ENCODE peak calls at places on chromosomes 12 and 14, in five cellular contexts. F is testis, S is anterior cingulate cortex, Y is stromal cell of bone marrow, O is fibroblast of the aortic adventitia. G is an unnamed sample.

GRCh38 chr12:7045913-7046312 is 14.6 kb upstream of the C1S start:
- DNase-seq in S (no peak), F (no peak), O (no peak), Y (no peak), G (no peak)

GRCh38 chr12:11758087-11758837 is 108.8 kb downstream of the ETV6 start:
- DNase-seq in S (no peak), F (no peak), O (no peak), Y (no peak), G (peak; percentile 41)

GRCh38 chr14:106875503-106875902 is 1349.1 kb downstream of the TMEM121 start:
- DNase-seq in Y (no peak), F (peak; percentile 78), S (no peak), O (no peak), G (no peak)

GRCh38 chr12:56224954-56225353 is 812 bp downstream of the NABP2 start:
- DNase-seq in O (no peak), F (no peak), S (no peak), Y (no peak), G (no peak)

GRCh38 chr12:68768431-68768934 is 22.5 kb downstream of the SLC35E3 start:
- DNase-seq in F (no peak), S (no peak), O (no peak), Y (no peak), G (no peak)

GRCh38 chr14:77979666-77980351 is 179.9 kb downstream of the ADCK1 start:
- DNase-seq in F (no peak), O (no peak), S (no peak), Y (no peak), G (no peak)

GRCh38 chr12:124792961-124793441 is 70.7 kb downstream of the SCARB1 start:
- DNase-seq in O (no peak), S (no peak), F (no peak), Y (no peak), G (no peak)

GRCh38 chr14:100391182-100391581 is 68.0 kb downstream of the SLC25A47 start:
- DNase-seq in S (no peak), F (no peak), Y (no peak), O (no peak), G (no peak)

GRCh38 chr12:94078138-94078723 is 70.1 kb upstream of the PLXNC1 start:
- DNase-seq in Y (no peak), F (no peak), O (no peak), S (no peak), G (no peak)

G was measured in uterus.